ENCODE peak calls at places on chromosomes 3 and 15, in eight cellular contexts. One of them, this sample, is unnamed.

GRCh38 chr3:105255351-105255750 is 111.4 kb upstream of the ALCAM start:
- DNase-seq in lower leg skin: no peak
- DNase-seq in ovary: no peak
- DNase-seq in body of pancreas: no peak
- DNase-seq in Peyer's patch: no peak
- DNase-seq in breast epithelium: no peak
- DNase-seq in gastrocnemius medialis: no peak
- DNase-seq in erythroblast: no peak
- DNase-seq in this sample: no peak

GRCh38 chr3:41898631-41899030 is 63.3 kb downstream of the ULK4 start:
- DNase-seq in lower leg skin: no peak
- DNase-seq in ovary: no peak
- DNase-seq in erythroblast: no peak
- DNase-seq in Peyer's patch: no peak
- DNase-seq in body of pancreas: no peak
- DNase-seq in breast epithelium: no peak
- DNase-seq in gastrocnemius medialis: no peak
- DNase-seq in this sample: no peak

GRCh38 chr3:106119691-106120090 is 250.9 kb upstream of the CBLB start:
- DNase-seq in lower leg skin: no peak
- DNase-seq in Peyer's patch: no peak
- DNase-seq in breast epithelium: no peak
- DNase-seq in body of pancreas: no peak
- DNase-seq in gastrocnemius medialis: no peak
- DNase-seq in ovary: no peak
- DNase-seq in erythroblast: no peak
- DNase-seq in this sample: no peak

GRCh38 chr3:131907809-131908208 is 127.0 kb downstream of the CPNE4 start:
- DNase-seq in lower leg skin: no peak
- DNase-seq in breast epithelium: no peak
- DNase-seq in gastrocnemius medialis: no peak
- DNase-seq in Peyer's patch: no peak
- DNase-seq in body of pancreas: no peak
- DNase-seq in ovary: no peak
- DNase-seq in erythroblast: no peak
- DNase-seq in this sample: no peak

GRCh38 chr3:141454055-141454454 is 32.8 kb upstream of the RASA2 start:
- DNase-seq in Peyer's patch: no peak
- DNase-seq in breast epithelium: no peak
- DNase-seq in ovary: no peak
- DNase-seq in body of pancreas: no peak
- DNase-seq in lower leg skin: no peak
- DNase-seq in erythroblast: peak
- DNase-seq in gastrocnemius medialis: no peak
- DNase-seq in this sample: no peak

GRCh38 chr3:157605356-157605755 is 102.1 kb upstream of the VEPH1 start:
- DNase-seq in gastrocnemius medialis: no peak
- DNase-seq in breast epithelium: no peak
- DNase-seq in erythroblast: no peak
- DNase-seq in ovary: no peak
- DNase-seq in lower leg skin: no peak
- DNase-seq in Peyer's patch: no peak
- DNase-seq in body of pancreas: no peak
- DNase-seq in this sample: no peak

GRCh38 chr3:193040836-193041672 is 123.4 kb upstream of the MB21D2 start:
- DNase-seq in Peyer's patch: no peak
- DNase-seq in body of pancreas: peak
- DNase-seq in breast epithelium: no peak
- DNase-seq in lower leg skin: no peak
- DNase-seq in gastrocnemius medialis: no peak
- DNase-seq in erythroblast: peak
- DNase-seq in ovary: no peak
- DNase-seq in this sample: no peak

GRCh38 chr3:69241769-69242168 is 119.4 kb upstream of the LMOD3 start:
- DNase-seq in gastrocnemius medialis: no peak
- DNase-seq in ovary: no peak
- DNase-seq in body of pancreas: no peak
- DNase-seq in erythroblast: no peak
- DNase-seq in Peyer's patch: no peak
- DNase-seq in lower leg skin: no peak
- DNase-seq in breast epithelium: no peak
- DNase-seq in this sample: no peak

GRCh38 chr3:24890012-24890411 is 395.4 kb upstream of the THRB start:
- DNase-seq in body of pancreas: no peak
- DNase-seq in erythroblast: no peak
- DNase-seq in breast epithelium: no peak
- DNase-seq in gastrocnemius medialis: no peak
- DNase-seq in Peyer's patch: no peak
- DNase-seq in lower leg skin: no peak
- DNase-seq in ovary: no peak
- DNase-seq in this sample: no peak

GRCh38 chr3:189841474-189842205 is 210.5 kb downstream of the TP63 start:
- DNase-seq in erythroblast: no peak
- DNase-seq in breast epithelium: no peak
- DNase-seq in Peyer's patch: no peak
- DNase-seq in ovary: no peak
- DNase-seq in lower leg skin: no peak
- DNase-seq in gastrocnemius medialis: no peak
- DNase-seq in body of pancreas: no peak
- DNase-seq in this sample: peak

DNA sequence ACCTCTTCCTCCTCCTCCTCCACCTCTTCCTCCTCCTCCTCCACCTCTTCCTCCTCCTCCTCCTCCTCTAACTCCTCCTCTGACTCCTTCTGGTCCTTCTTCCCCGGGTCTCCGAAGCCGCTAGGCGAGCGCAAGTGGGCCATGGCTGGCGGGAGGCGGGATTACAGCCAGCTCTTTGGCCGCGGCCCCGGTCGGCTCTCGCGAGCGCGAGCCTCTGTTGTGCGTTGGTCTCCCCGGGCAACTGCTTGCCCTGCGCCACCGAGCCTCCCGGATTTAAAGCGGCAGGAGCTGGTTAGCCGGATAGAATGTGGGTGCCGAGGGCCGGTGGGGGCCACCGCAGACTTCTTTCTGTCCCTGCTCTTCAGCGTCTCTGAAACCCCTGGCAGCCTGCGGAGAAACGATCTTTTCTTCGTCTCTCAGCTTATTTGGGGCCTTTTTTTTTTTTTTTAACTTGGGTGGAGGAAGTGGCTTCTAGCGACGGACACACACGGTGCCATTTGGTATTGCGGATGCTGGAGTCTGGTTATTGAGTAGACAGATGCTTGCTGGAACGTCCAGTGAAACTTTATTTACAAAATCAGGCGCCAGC is at the start of gene ERICH6:
- DNase-seq in gastrocnemius medialis: peak
- DNase-seq in lower leg skin: peak
- DNase-seq in Peyer's patch: peak
- DNase-seq in breast epithelium: peak
- DNase-seq in body of pancreas: peak
- DNase-seq in ovary: peak
- DNase-seq in erythroblast: peak
- DNase-seq in this sample: peak
- TF ChIP-seq POLR2A in gastrocnemius medialis: no peak
- TF ChIP-seq POLR2A in lower leg skin: no peak
- TF ChIP-seq POLR2A in Peyer's patch: no peak
- TF ChIP-seq POLR2A in breast epithelium: peak
- TF ChIP-seq POLR2A in body of pancreas: peak
- TF ChIP-seq POLR2A in ovary: peak
- TF ChIP-seq POLR2A in erythroblast: peak
- TF ChIP-seq POLR2A in this sample: peak

GRCh38 chr15:74843891-74844299 is 939 bp upstream of the ULK3 start:
- DNase-seq in gastrocnemius medialis: no peak
- DNase-seq in lower leg skin: no peak
- DNase-seq in breast epithelium: no peak
- DNase-seq in Peyer's patch: no peak
- DNase-seq in erythroblast: peak
- DNase-seq in body of pancreas: no peak
- DNase-seq in ovary: no peak
- DNase-seq in this sample: no peak

GRCh38 chr15:74843445-74843828 is 481 bp upstream of the ULK3 start:
- DNase-seq in breast epithelium: no peak
- DNase-seq in ovary: no peak
- DNase-seq in body of pancreas: no peak
- DNase-seq in Peyer's patch: no peak
- DNase-seq in erythroblast: no peak
- DNase-seq in lower leg skin: no peak
- DNase-seq in gastrocnemius medialis: no peak
- DNase-seq in this sample: no peak

GRCh38 chr15:74840851-74841760 is 1.9 kb downstream of the ULK3 start:
- DNase-seq in gastrocnemius medialis: no peak
- DNase-seq in Peyer's patch: no peak
- DNase-seq in erythroblast: peak
- DNase-seq in ovary: no peak
- DNase-seq in lower leg skin: no peak
- DNase-seq in body of pancreas: no peak
- DNase-seq in breast epithelium: no peak
- DNase-seq in this sample: no peak

GRCh38 chr15:74841761-74842385 is 1.1 kb downstream of the ULK3 start:
- DNase-seq in breast epithelium: no peak
- DNase-seq in ovary: no peak
- DNase-seq in body of pancreas: no peak
- DNase-seq in erythroblast: no peak
- DNase-seq in lower leg skin: no peak
- DNase-seq in Peyer's patch: peak
- DNase-seq in gastrocnemius medialis: no peak
- DNase-seq in this sample: no peak

GRCh38 chr15:74842581-74843444 is at the start of gene ULK3:
- DNase-seq in breast epithelium: peak
- DNase-seq in erythroblast: peak
- DNase-seq in body of pancreas: peak
- DNase-seq in gastrocnemius medialis: peak
- DNase-seq in ovary: peak
- DNase-seq in lower leg skin: peak
- DNase-seq in Peyer's patch: peak
- DNase-seq in this sample: peak
- TF ChIP-seq POLR2A in breast epithelium: no peak
- TF ChIP-seq POLR2A in erythroblast: peak
- TF ChIP-seq POLR2A in body of pancreas: peak
- TF ChIP-seq POLR2A in gastrocnemius medialis: peak
- TF ChIP-seq POLR2A in ovary: peak
- TF ChIP-seq POLR2A in lower leg skin: no peak
- TF ChIP-seq POLR2A in Peyer's patch: peak
- TF ChIP-seq POLR2A in this sample: peak

DNA sequence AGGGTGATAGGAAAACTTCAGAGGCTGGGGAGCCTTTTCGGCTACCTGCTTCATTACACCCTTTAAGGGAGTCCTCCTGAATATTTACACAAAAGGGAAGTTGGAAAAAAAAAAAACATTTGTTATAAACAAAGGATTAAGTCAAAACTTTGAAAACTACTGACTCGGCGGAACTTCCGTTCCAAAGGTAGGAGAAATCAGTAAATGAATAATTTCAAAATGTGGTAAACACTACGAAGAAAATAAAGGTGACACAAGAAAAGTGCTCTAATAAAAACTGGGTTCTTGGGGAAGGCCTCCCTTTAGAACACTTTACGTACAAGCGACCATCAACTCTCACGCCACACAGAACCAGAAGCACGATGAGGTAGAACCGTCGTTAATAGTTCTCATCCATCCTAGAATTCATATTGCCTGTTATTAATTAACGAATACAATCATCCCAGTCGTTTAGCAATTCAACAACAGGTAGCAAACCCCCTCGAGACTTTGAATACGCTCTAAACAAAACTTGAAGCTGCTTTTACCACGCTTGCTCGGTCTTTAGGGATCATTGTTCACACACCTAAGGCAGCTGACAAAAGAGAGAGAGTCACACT is 867 bp downstream of the SMARCC1 start:
- DNase-seq in breast epithelium: no peak
- DNase-seq in Peyer's patch: no peak
- DNase-seq in lower leg skin: no peak
- DNase-seq in body of pancreas: no peak
- DNase-seq in gastrocnemius medialis: no peak
- DNase-seq in erythroblast: peak
- DNase-seq in ovary: no peak
- DNase-seq in this sample: no peak
- TF ChIP-seq POLR2A in breast epithelium: no peak
- TF ChIP-seq POLR2A in Peyer's patch: no peak
- TF ChIP-seq POLR2A in lower leg skin: no peak
- TF ChIP-seq POLR2A in body of pancreas: no peak
- TF ChIP-seq POLR2A in gastrocnemius medialis: no peak
- TF ChIP-seq POLR2A in erythroblast: no peak
- TF ChIP-seq POLR2A in ovary: no peak
- TF ChIP-seq POLR2A in this sample: no peak

DNA sequence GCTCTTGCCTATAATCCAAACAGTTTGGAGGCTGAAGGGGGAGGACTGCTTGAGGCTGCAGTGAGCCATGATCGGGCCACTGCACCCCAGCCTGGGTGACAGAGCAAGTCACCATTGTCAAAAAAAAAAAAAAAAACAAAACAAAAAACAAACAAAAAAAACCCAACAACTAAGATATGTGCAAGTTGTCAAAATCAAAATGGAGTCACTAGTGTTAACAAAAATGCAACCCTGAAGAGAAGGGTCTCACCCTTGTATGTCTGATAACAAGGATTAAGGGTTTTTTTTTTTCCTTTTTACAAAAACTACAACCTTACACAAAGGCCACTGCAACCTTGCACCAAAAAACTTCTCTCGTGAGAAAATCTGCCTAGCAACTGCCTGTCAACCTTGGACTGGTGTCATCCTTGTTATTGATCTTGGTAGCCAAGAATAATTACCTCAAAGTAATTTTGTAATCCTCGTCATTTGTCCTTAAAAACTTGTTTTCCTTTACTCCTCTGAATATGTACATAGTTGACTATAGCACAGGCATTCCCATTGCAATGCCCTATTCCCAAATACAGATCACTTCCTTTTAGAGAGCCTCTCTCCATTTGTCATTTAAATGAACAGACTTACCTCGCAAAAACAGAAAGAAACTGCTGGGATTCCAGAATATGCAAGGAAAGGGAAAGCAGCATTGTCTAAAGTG is 24.1 kb downstream of the TFRC start:
- DNase-seq in lower leg skin: no peak
- DNase-seq in breast epithelium: no peak
- DNase-seq in Peyer's patch: no peak
- DNase-seq in erythroblast: no peak
- DNase-seq in body of pancreas: no peak
- DNase-seq in ovary: no peak
- DNase-seq in gastrocnemius medialis: no peak
- DNase-seq in this sample: no peak
- TF ChIP-seq POLR2A in lower leg skin: no peak
- TF ChIP-seq POLR2A in breast epithelium: no peak
- TF ChIP-seq POLR2A in Peyer's patch: no peak
- TF ChIP-seq POLR2A in erythroblast: no peak
- TF ChIP-seq POLR2A in body of pancreas: no peak
- TF ChIP-seq POLR2A in ovary: no peak
- TF ChIP-seq POLR2A in gastrocnemius medialis: no peak
- TF ChIP-seq POLR2A in this sample: no peak